ENCODE peak calls at places on chromosomes 1 and 21, in ten cellular contexts. One of them, this sample, is unnamed.

GRCh38 chr1:39776400-39776713 is 5.2 kb upstream of the OXCT2 start:
- DNase-seq in tibial nerve: no peak
- DNase-seq in Calu3: no peak
- DNase-seq in glutamatergic neuron: no peak
- DNase-seq in stomach: no peak
- DNase-seq in PC-3: no peak
- DNase-seq in right lobe of liver: no peak
- DNase-seq in upper lobe of right lung: no peak
- DNase-seq in A549: no peak
- DNase-seq in fibroblast of lung: no peak
- DNase-seq in this sample: no peak

GRCh38 chr1:150549496-150550221 is 451 bp downstream of the ADAMTSL4 start:
- DNase-seq in tibial nerve: no peak
- DNase-seq in Calu3: no peak
- DNase-seq in fibroblast of lung: no peak
- DNase-seq in PC-3: no peak
- DNase-seq in right lobe of liver: peak
- DNase-seq in upper lobe of right lung: no peak
- DNase-seq in A549: no peak
- DNase-seq in stomach: no peak
- DNase-seq in glutamatergic neuron: peak
- DNase-seq in this sample: no peak

GRCh38 chr1:213976665-213977485 is 10.9 kb upstream of the PROX1 start:
- DNase-seq in Calu3: no peak
- DNase-seq in stomach: no peak
- DNase-seq in A549: no peak
- DNase-seq in tibial nerve: no peak
- DNase-seq in right lobe of liver: no peak
- DNase-seq in upper lobe of right lung: no peak
- DNase-seq in PC-3: no peak
- DNase-seq in fibroblast of lung: no peak
- DNase-seq in glutamatergic neuron: no peak
- DNase-seq in this sample: no peak

GRCh38 chr1:109109906-109110305 is 4.0 kb upstream of the ELAPOR1 start:
- DNase-seq in Calu3: no peak
- DNase-seq in A549: no peak
- DNase-seq in glutamatergic neuron: no peak
- DNase-seq in stomach: no peak
- DNase-seq in PC-3: no peak
- DNase-seq in upper lobe of right lung: no peak
- DNase-seq in fibroblast of lung: no peak
- DNase-seq in right lobe of liver: no peak
- DNase-seq in tibial nerve: no peak
- DNase-seq in this sample: no peak

GRCh38 chr21:39666681-39667315 is 54.1 kb downstream of the B3GALT5 start:
- DNase-seq in fibroblast of lung: no peak
- DNase-seq in stomach: no peak
- DNase-seq in glutamatergic neuron: no peak
- DNase-seq in upper lobe of right lung: peak
- DNase-seq in A549: no peak
- DNase-seq in right lobe of liver: no peak
- DNase-seq in tibial nerve: no peak
- DNase-seq in PC-3: no peak
- DNase-seq in Calu3: peak
- DNase-seq in this sample: no peak

GRCh38 chr1:232457607-232458006 is 172.3 kb downstream of the SIPA1L2 start:
- DNase-seq in upper lobe of right lung: no peak
- DNase-seq in A549: no peak
- DNase-seq in PC-3: no peak
- DNase-seq in tibial nerve: no peak
- DNase-seq in stomach: no peak
- DNase-seq in Calu3: no peak
- DNase-seq in right lobe of liver: no peak
- DNase-seq in fibroblast of lung: no peak
- DNase-seq in glutamatergic neuron: no peak
- DNase-seq in this sample: no peak

GRCh38 chr1:31663622-31664452 is 19.2 kb upstream of the PEF1 start:
- DNase-seq in Calu3: peak
- DNase-seq in fibroblast of lung: no peak
- DNase-seq in A549: peak
- DNase-seq in tibial nerve: no peak
- DNase-seq in stomach: peak
- DNase-seq in right lobe of liver: no peak
- DNase-seq in upper lobe of right lung: peak
- DNase-seq in glutamatergic neuron: peak
- DNase-seq in PC-3: peak
- DNase-seq in this sample: peak

GRCh38 chr1:216032977-216033376 is 390.3 kb downstream of the USH2A start:
- DNase-seq in upper lobe of right lung: no peak
- DNase-seq in PC-3: no peak
- DNase-seq in stomach: no peak
- DNase-seq in right lobe of liver: no peak
- DNase-seq in tibial nerve: no peak
- DNase-seq in Calu3: no peak
- DNase-seq in fibroblast of lung: peak
- DNase-seq in glutamatergic neuron: no peak
- DNase-seq in A549: no peak
- DNase-seq in this sample: no peak

GRCh38 chr1:110449661-110450651 is 993 bp upstream of the PROK1 start:
- DNase-seq in right lobe of liver: peak
- DNase-seq in Calu3: no peak
- DNase-seq in fibroblast of lung: no peak
- DNase-seq in tibial nerve: no peak
- DNase-seq in upper lobe of right lung: no peak
- DNase-seq in A549: no peak
- DNase-seq in glutamatergic neuron: no peak
- DNase-seq in PC-3: no peak
- DNase-seq in stomach: no peak
- DNase-seq in this sample: no peak

GRCh38 chr1:195574511-195574910 is 1033.7 kb downstream of the KCNT2 start:
- DNase-seq in tibial nerve: no peak
- DNase-seq in stomach: no peak
- DNase-seq in glutamatergic neuron: no peak
- DNase-seq in A549: no peak
- DNase-seq in Calu3: no peak
- DNase-seq in right lobe of liver: no peak
- DNase-seq in fibroblast of lung: no peak
- DNase-seq in PC-3: no peak
- DNase-seq in upper lobe of right lung: no peak
- DNase-seq in this sample: no peak

GRCh38 chr1:45685308-45686080 is 839 bp downstream of the GPBP1L1 start:
- DNase-seq in tibial nerve: no peak
- DNase-seq in PC-3: peak
- DNase-seq in fibroblast of lung: no peak
- DNase-seq in A549: peak
- DNase-seq in glutamatergic neuron: no peak
- DNase-seq in right lobe of liver: no peak
- DNase-seq in upper lobe of right lung: no peak
- DNase-seq in stomach: no peak
- DNase-seq in Calu3: no peak
- DNase-seq in this sample: no peak
- TF ChIP-seq CTCF in tibial nerve: no peak
- TF ChIP-seq CTCF in PC-3: no peak
- TF ChIP-seq CTCF in fibroblast of lung: no peak
- TF ChIP-seq CTCF in A549: no peak
- TF ChIP-seq CTCF in glutamatergic neuron: no peak
- TF ChIP-seq CTCF in right lobe of liver: no peak
- TF ChIP-seq CTCF in upper lobe of right lung: no peak
- TF ChIP-seq CTCF in stomach: no peak
- TF ChIP-seq CTCF in Calu3: no peak
- TF ChIP-seq CTCF in this sample: no peak

GRCh38 chr1:23367791-23368561 is 1.7 kb downstream of the ZNF436 start:
- DNase-seq in right lobe of liver: peak
- DNase-seq in fibroblast of lung: peak
- DNase-seq in Calu3: peak
- DNase-seq in tibial nerve: peak
- DNase-seq in A549: peak
- DNase-seq in upper lobe of right lung: peak
- DNase-seq in glutamatergic neuron: peak
- DNase-seq in stomach: peak
- DNase-seq in PC-3: peak
- DNase-seq in this sample: peak
- TF ChIP-seq CTCF in right lobe of liver: no peak
- TF ChIP-seq CTCF in fibroblast of lung: no peak
- TF ChIP-seq CTCF in Calu3: no peak
- TF ChIP-seq CTCF in tibial nerve: peak
- TF ChIP-seq CTCF in A549: no peak
- TF ChIP-seq CTCF in upper lobe of right lung: peak
- TF ChIP-seq CTCF in glutamatergic neuron: no peak
- TF ChIP-seq CTCF in stomach: no peak
- TF ChIP-seq CTCF in PC-3: no peak
- TF ChIP-seq CTCF in this sample: no peak

GRCh38 chr1:180542530-180543171 is 16.1 kb upstream of the OVAAL start:
- DNase-seq in stomach: no peak
- DNase-seq in PC-3: no peak
- DNase-seq in tibial nerve: no peak
- DNase-seq in glutamatergic neuron: no peak
- DNase-seq in right lobe of liver: no peak
- DNase-seq in fibroblast of lung: peak
- DNase-seq in A549: no peak
- DNase-seq in Calu3: no peak
- DNase-seq in upper lobe of right lung: no peak
- DNase-seq in this sample: no peak
- TF ChIP-seq CTCF in stomach: no peak
- TF ChIP-seq CTCF in PC-3: no peak
- TF ChIP-seq CTCF in tibial nerve: no peak
- TF ChIP-seq CTCF in glutamatergic neuron: no peak
- TF ChIP-seq CTCF in right lobe of liver: no peak
- TF ChIP-seq CTCF in fibroblast of lung: no peak
- TF ChIP-seq CTCF in A549: no peak
- TF ChIP-seq CTCF in Calu3: no peak
- TF ChIP-seq CTCF in upper lobe of right lung: no peak
- TF ChIP-seq CTCF in this sample: no peak

GRCh38 chr1:228265167-228265566 is 57.3 kb downstream of the OBSCN start:
- DNase-seq in right lobe of liver: no peak
- DNase-seq in tibial nerve: no peak
- DNase-seq in Calu3: no peak
- DNase-seq in glutamatergic neuron: no peak
- DNase-seq in A549: no peak
- DNase-seq in PC-3: peak
- DNase-seq in fibroblast of lung: peak
- DNase-seq in upper lobe of right lung: no peak
- DNase-seq in stomach: no peak
- DNase-seq in this sample: no peak
- TF ChIP-seq CTCF in right lobe of liver: no peak
- TF ChIP-seq CTCF in tibial nerve: no peak
- TF ChIP-seq CTCF in Calu3: no peak
- TF ChIP-seq CTCF in glutamatergic neuron: no peak
- TF ChIP-seq CTCF in A549: peak
- TF ChIP-seq CTCF in PC-3: peak
- TF ChIP-seq CTCF in fibroblast of lung: peak
- TF ChIP-seq CTCF in upper lobe of right lung: no peak
- TF ChIP-seq CTCF in stomach: no peak
- TF ChIP-seq CTCF in this sample: no peak

DNA sequence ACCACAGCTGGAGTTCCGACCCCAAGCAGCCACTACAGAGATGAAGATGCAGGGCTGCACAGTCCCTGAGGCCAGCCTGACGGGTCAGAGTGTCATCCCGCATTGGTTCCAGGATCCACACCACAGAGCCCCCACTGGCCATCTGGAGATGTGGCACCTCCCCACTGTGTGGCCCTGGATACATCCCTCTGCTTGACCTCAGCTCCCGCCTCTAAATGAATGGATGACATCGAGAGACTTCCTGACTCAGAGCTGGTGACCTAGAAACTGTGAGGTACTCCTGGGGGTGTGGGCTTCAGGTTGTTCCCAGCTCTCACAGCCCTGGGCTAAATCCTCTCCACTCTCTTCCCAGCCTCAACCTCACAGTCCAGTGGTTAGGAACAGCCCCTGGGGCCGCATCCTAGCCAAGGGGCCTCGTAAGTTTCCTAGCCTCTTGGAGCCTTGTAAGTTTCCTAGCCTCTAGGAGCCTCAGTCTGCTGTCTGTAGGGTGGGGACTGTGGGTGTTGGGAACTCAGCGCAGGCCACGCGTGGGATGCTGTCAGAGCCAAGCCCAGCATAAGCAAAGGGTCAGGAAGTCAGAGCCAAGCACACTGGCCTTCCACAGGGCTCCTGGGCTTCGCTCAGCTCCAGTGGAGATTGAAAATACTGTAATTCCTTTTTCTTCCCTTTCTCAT is 87.5 kb upstream of the RUNX3 start:
- DNase-seq in glutamatergic neuron: no peak
- DNase-seq in fibroblast of lung: peak
- DNase-seq in A549: peak
- DNase-seq in PC-3: no peak
- DNase-seq in Calu3: no peak
- DNase-seq in stomach: no peak
- DNase-seq in upper lobe of right lung: no peak
- DNase-seq in right lobe of liver: no peak
- DNase-seq in tibial nerve: no peak
- DNase-seq in this sample: no peak
- TF ChIP-seq CTCF in glutamatergic neuron: no peak
- TF ChIP-seq CTCF in fibroblast of lung: no peak
- TF ChIP-seq CTCF in A549: no peak
- TF ChIP-seq CTCF in PC-3: no peak
- TF ChIP-seq CTCF in Calu3: no peak
- TF ChIP-seq CTCF in stomach: no peak
- TF ChIP-seq CTCF in upper lobe of right lung: no peak
- TF ChIP-seq CTCF in right lobe of liver: no peak
- TF ChIP-seq CTCF in tibial nerve: no peak
- TF ChIP-seq CTCF in this sample: no peak

This sample was measured in CD4-positive, alpha-beta T cell.